ENCODE peak calls at places on chromosome 1, in eight cellular contexts. I is heart left ventricle; C is stomach; O is Peyer's patch; M is fibroblast of lung; W is effector memory CD4-positive, alpha-beta T cell; Z is psoas muscle; Y is tibial nerve. A is an unnamed sample.

GRCh38 chr1:160115545-160116276 is at the start of gene ATP1A2:
- DNase-seq in C (no peak), O (no peak), Z (peak; percentile 53), I (peak; percentile 80), M (no peak), Y (no peak), W (no peak), A (peak; percentile 73)

GRCh38 chr1:155128469-155128754 is 736 bp downstream of the EFNA1 start:
- DNase-seq in I (no peak), M (no peak), Y (no peak), Z (no peak), O (no peak), W (no peak), C (no peak), A (no peak)

GRCh38 chr1:96536576-96536975 is 185.0 kb upstream of the PTBP2 start:
- DNase-seq in W (no peak), O (no peak), I (no peak), Y (no peak), M (no peak), C (no peak), Z (no peak), A (no peak)

GRCh38 chr1:1307908-1308755 is at the start of the genes ACAP3 and PUSL1:
- DNase-seq in Z (peak; percentile 95), O (peak; percentile 92), I (peak; percentile 90), C (peak; percentile 89), Y (peak; percentile 91), W (peak; percentile 87), M (peak; percentile 91), A (peak; percentile 90)

GRCh38 chr1:29122987-29123870 is 474 bp downstream of the TMEM200B start:
- DNase-seq in W (no peak), Z (peak; percentile 32), O (no peak), I (peak; percentile 32), C (no peak), Y (no peak), M (peak; percentile 49), A (no peak)

GRCh38 chr1:236809133-236809532 is 14.0 kb downstream of the MTR start:
- DNase-seq in I (peak; percentile 22), Y (no peak), O (no peak), C (no peak), M (no peak), Z (no peak), W (no peak), A (no peak)

GRCh38 chr1:59814901-59815825 is at the start of gene HOOK1:
- DNase-seq in W (no peak), Y (no peak), C (no peak), O (peak; percentile 51), Z (no peak), I (no peak), M (no peak), A (no peak)

GRCh38 chr1:42315500-42315899 is 19.5 kb downstream of the FOXJ3 start:
- DNase-seq in Z (no peak), W (no peak), O (no peak), I (no peak), M (no peak), Y (no peak), C (no peak), A (no peak)

GRCh38 chr1:180098242-180098995 is 56.2 kb upstream of the QSOX1 start:
- DNase-seq in C (no peak), W (no peak), Y (no peak), I (no peak), Z (no peak), O (no peak), M (peak; percentile 64), A (no peak)

GRCh38 chr1:209743145-209743482 is 12.7 kb upstream of the TRAF3IP3 start:
- DNase-seq in I (peak; percentile 38), Y (peak; percentile 26), C (peak; percentile 49), W (no peak), M (peak; percentile 76), Z (peak; percentile 66), O (no peak), A (no peak)

GRCh38 chr1:184686540-184686939 is 68.1 kb downstream of the EDEM3 start:
- DNase-seq in Y (no peak), O (no peak), C (no peak), I (no peak), Z (no peak), M (no peak), W (no peak), A (no peak)

GRCh38 chr1:241077386-241078147 is 279.4 kb downstream of the RGS7 start:
- DNase-seq in I (no peak), W (no peak), O (no peak), C (no peak), M (no peak), Y (no peak), Z (no peak), A (no peak)

GRCh38 chr1:153679337-153680119 is 1.0 kb downstream of the NPR1 start:
- DNase-seq in Y (no peak), Z (no peak), I (peak; percentile 22), W (no peak), C (no peak), O (no peak), M (no peak), A (no peak)

GRCh38 chr1:86207323-86207722 is 50.8 kb upstream of the COL24A1 start:
- DNase-seq in Y (no peak), I (peak; percentile 23), M (peak; percentile 98), O (no peak), C (no peak), W (no peak), Z (no peak), A (peak; percentile 80)

GRCh38 chr1:32706491-32706890 is 3.9 kb upstream of the SYNC start:
- DNase-seq in Z (no peak), C (peak; percentile 72), W (no peak), I (no peak), O (no peak), M (no peak), Y (no peak), A (no peak)

GRCh38 chr1:74799119-74799518 is 66.2 kb downstream of the TYW3 start:
- DNase-seq in I (no peak), Z (no peak), C (no peak), W (no peak), O (no peak), Y (no peak), M (no peak), A (no peak)

GRCh38 chr1:4324621-4325020 is 329.8 kb upstream of the AJAP1 start:
- DNase-seq in O (no peak), I (no peak), Y (no peak), Z (no peak), M (no peak), C (no peak), W (no peak), A (no peak)

GRCh38 chr1:246725191-246725590 is 982 bp downstream of the SCCPDH start:
- DNase-seq in Z (no peak), Y (no peak), W (no peak), C (no peak), O (no peak), I (no peak), M (no peak), A (no peak)

GRCh38 chr1:25161981-25162380 is 70.3 kb downstream of the SYF2 start:
- DNase-seq in Y (no peak), I (no peak), M (peak; percentile 18), Z (no peak), O (no peak), W (no peak), C (no peak), A (no peak)

GRCh38 chr1:184843732-184844495 is 89.3 kb upstream of the EDEM3 start:
- DNase-seq in Z (no peak), M (no peak), C (peak; percentile 53), Y (no peak), I (no peak), O (peak; percentile 87), W (peak; percentile 69), A (peak; percentile 36)

GRCh38 chr1:36553591-36554417 is 71.1 kb upstream of the CSF3R start:
- DNase-seq in Y (no peak), O (peak; percentile 69), C (peak; percentile 64), W (peak; percentile 28), I (peak; percentile 41), Z (peak; percentile 38), M (peak; percentile 30), A (peak; percentile 82)

DNA sequence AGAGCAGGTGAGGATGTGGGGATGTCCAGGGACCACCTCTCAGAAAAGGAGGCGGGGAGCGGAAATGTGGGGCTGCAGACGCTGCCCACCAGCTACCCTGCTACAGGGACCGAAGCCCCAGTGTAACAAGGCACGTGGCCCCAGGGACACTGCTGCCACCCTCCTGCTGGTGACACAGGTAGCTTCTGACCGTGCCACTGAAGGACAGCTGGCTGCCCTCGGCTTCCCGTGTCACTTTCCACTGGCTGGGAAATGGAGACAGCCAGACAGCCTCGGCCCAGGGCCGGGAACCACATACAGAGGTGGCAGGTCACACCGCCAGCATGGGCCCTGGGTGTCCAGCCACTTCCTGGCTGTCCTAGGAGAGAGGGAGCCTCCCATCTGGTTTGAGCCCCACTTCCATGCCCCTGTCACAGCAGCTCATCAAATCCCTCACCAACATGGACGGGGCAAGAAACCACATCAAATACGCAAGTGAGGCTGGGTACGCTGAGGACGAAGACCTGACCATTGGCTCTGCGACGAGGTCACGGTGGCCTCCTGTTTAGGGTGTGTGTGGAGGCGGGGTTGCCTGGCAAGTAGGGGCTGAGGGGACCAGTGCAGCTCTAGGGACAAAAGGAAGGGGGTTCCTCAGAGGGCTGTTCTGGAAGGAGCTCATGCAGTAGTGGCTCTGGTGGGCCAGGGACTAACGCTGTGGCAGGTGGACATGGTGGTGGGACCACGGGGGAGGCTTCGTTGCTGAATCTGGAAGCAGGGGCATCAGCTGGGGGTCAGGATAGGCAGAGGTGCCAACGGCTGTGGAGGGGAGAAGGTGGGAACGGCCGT is 5.0 kb downstream of the PEX10 start:
- DNase-seq in O (no peak), I (no peak), W (no peak), Z (no peak), M (no peak), C (no peak), Y (no peak), A (no peak)
- H3K36me3 ChIP-seq in O (no peaks in the 10 kb centered on the region), I (peaks cover 56% of the 10 kb centered on the region), W (peaks cover 43% of the 10 kb centered on the region), Z (peaks cover 10% of the 10 kb centered on the region), M (peaks cover 40% of the 10 kb centered on the region), C (peaks cover 34% of the 10 kb centered on the region), Y (peaks cover 20% of the 10 kb centered on the region), A (peaks cover 40% of the 10 kb centered on the region)

DNA sequence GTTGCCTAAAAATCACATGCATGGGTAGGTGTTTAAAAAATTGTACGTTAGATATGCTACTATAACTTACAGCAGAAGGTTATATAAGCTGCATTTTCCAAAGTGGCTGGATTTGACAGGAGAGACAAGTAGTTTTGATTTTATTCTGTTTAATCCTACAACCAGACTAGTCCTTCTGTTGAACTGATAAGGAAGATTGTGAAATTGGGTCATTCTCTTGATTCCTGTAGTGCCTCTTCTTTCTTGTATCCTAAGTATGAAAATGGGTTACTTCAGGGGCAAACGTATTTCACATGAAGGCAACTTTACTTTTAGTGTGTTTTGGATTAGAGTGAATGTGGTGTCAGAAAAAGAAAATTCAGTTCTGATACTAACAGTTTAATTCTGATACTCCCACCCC is 19.0 kb downstream of the CDC42 start:
- DNase-seq in Y (no peak), O (no peak), I (no peak), M (no peak), Z (no peak), W (no peak), C (no peak), A (no peak)
- H3K4me1 ChIP-seq in Y (peaks cover 84% of the 10 kb centered on the region), O (peaks cover 78% of the 10 kb centered on the region), I (peaks cover 79% of the 10 kb centered on the region), M (peaks cover 2% of the 10 kb centered on the region), Z (peaks cover 78% of the 10 kb centered on the region), W (peaks cover 65% of the 10 kb centered on the region), C (peaks cover 99% of the 10 kb centered on the region), A (no peaks in the 10 kb centered on the region)

GRCh38 chr1:229075217-229075616 is 195.7 kb upstream of the RAB4A start:
- DNase-seq in W (no peak), C (no peak), Y (no peak), Z (no peak), O (no peak), M (no peak), I (no peak), A (no peak)
- H3K4me3 ChIP-seq in W (no peak overlapping the region), C (no peak overlapping the region), Y (no peak overlapping the region), Z (no peak overlapping the region), O (no peak overlapping the region), M (no peak overlapping the region), I (no peak overlapping the region), A (no peak overlapping the region)

GRCh38 chr1:228336308-228337030 is 70.2 kb downstream of the TRIM11 start:
- DNase-seq in W (no peak), M (no peak), C (no peak), O (peak; percentile 39), I (peak; percentile 5), Y (no peak), Z (peak; percentile 69), A (no peak)
- H3K36me3 ChIP-seq in W (no peaks in the 10 kb centered on the region), M (no peaks in the 10 kb centered on the region), C (no peaks in the 10 kb centered on the region), O (no peaks in the 10 kb centered on the region), I (peaks cover 86% of the 10 kb centered on the region), Y (no peaks in the 10 kb centered on the region), Z (peaks cover 9% of the 10 kb centered on the region), A (no peaks in the 10 kb centered on the region)